ENCODE peak calls at places on chromosome 18, in seven cellular contexts. D is HFF-Myc, S is OCI-M1, K is activated T-helper 1 cell treated with Interleukin-2 at 50 U/mL for 16 hours, A is H1, C is choroid plexus epithelial cell, I is skeletal muscle cell. M is an unnamed sample.

GRCh38 chr18:73119574-73119973 is 251.8 kb upstream of the NETO1 start:
- DNase-seq in C (no peak), I (no peak), D (no peak), A (no peak), K (no peak), S (peak), M (no peak)

GRCh38 chr18:24841536-24841935 is 381.1 kb downstream of the HRH4 start:
- DNase-seq in C (no peak), K (no peak), S (no peak), A (no peak), I (no peak), D (no peak), M (no peak)

GRCh38 chr18:66894851-66895250 is 291.0 kb upstream of the CDH19 start:
- DNase-seq in C (no peak), I (no peak), S (no peak), D (no peak), K (no peak), A (no peak), M (no peak)

GRCh38 chr18:22639026-22639463 is 221.3 kb upstream of the CTAGE1 start:
- DNase-seq in D (peak), I (peak), S (no peak), K (no peak), A (no peak), C (peak), M (no peak)

GRCh38 chr18:28576941-28577340 is 400.0 kb upstream of the CDH2 start:
- DNase-seq in I (no peak), A (no peak), C (no peak), K (no peak), S (peak), D (no peak), M (no peak)

GRCh38 chr18:21264651-21265050 is 22.6 kb downstream of the GREB1L start:
- DNase-seq in I (no peak), A (no peak), S (no peak), D (no peak), K (no peak), C (no peak), M (no peak)

GRCh38 chr18:2823202-2823601 is 23.6 kb upstream of the EMILIN2 start:
- DNase-seq in C (no peak), D (no peak), I (no peak), A (no peak), S (no peak), K (no peak), M (no peak)

GRCh38 chr18:59008302-59008974 is 131.2 kb upstream of the SEC11C start:
- DNase-seq in A (peak), C (peak), K (no peak), D (peak), S (no peak), I (no peak), M (no peak)

GRCh38 chr18:24659837-24660720 is 199.6 kb downstream of the HRH4 start:
- DNase-seq in C (no peak), K (peak), I (no peak), A (no peak), D (no peak), S (no peak), M (no peak)

GRCh38 chr18:6414118-6414722 is 491 bp downstream of the L3MBTL4 start:
- DNase-seq in S (no peak), D (no peak), A (peak), K (no peak), I (no peak), C (peak), M (no peak)

GRCh38 chr18:9130806-9131205 is 5.8 kb upstream of the ANKRD12 start:
- DNase-seq in K (no peak), A (no peak), S (no peak), C (peak), D (no peak), I (no peak), M (no peak)

GRCh38 chr18:22998336-22998735 is 65.2 kb downstream of the RBBP8 start:
- DNase-seq in C (no peak), A (no peak), K (no peak), I (no peak), S (no peak), D (no peak), M (no peak)

GRCh38 chr18:62409821-62410220 is 84.7 kb downstream of the TNFRSF11A start:
- DNase-seq in A (no peak), I (no peak), D (no peak), S (no peak), K (no peak), C (peak), M (no peak)

GRCh38 chr18:73908323-73908722 is 239.3 kb downstream of the FBXO15 start:
- DNase-seq in I (no peak), D (no peak), C (peak), A (peak), S (peak), K (no peak), M (no peak)

GRCh38 chr18:7904529-7904928 is 337.4 kb downstream of the PTPRM start:
- DNase-seq in K (no peak), C (peak), A (no peak), D (peak), I (peak), S (no peak), M (no peak)

GRCh38 chr18:29853126-29853525 is 1189.4 kb downstream of the DSC3 start:
- DNase-seq in D (no peak), A (no peak), C (peak), S (no peak), I (no peak), K (no peak), M (no peak)

GRCh38 chr18:70256994-70257393 is 31.9 kb upstream of the SOCS6 start:
- DNase-seq in I (no peak), S (peak), K (no peak), D (no peak), A (no peak), C (no peak), M (no peak)

GRCh38 chr18:31185551-31185950 is 22.9 kb upstream of the DSC1 start:
- DNase-seq in S (no peak), A (no peak), I (no peak), C (peak), K (no peak), D (no peak), M (no peak)

GRCh38 chr18:21265971-21266673 is 24.1 kb downstream of the GREB1L start:
- DNase-seq in C (no peak), D (no peak), S (no peak), K (no peak), I (no peak), A (no peak), M (no peak)

GRCh38 chr18:63532471-63532870 is 9.7 kb upstream of the SERPINB12 start:
- DNase-seq in S (no peak), A (no peak), I (no peak), K (no peak), D (no peak), C (no peak), M (no peak)

GRCh38 chr18:47756364-47757016 is 174.0 kb downstream of the SMAD2 start:
- DNase-seq in C (peak), D (no peak), I (peak), A (peak), K (no peak), S (peak), M (peak)

GRCh38 chr18:24138281-24138883 is 480 bp upstream of the CABYR start:
- DNase-seq in S (no peak), A (no peak), D (no peak), C (no peak), I (no peak), K (no peak), M (no peak)

GRCh38 chr18:6748241-6748640 is 18.7 kb downstream of the ARHGAP28 start:
- DNase-seq in C (no peak), I (no peak), A (no peak), D (no peak), K (no peak), S (no peak), M (no peak)

GRCh38 chr18:10378688-10379465 is 75.6 kb upstream of the APCDD1 start:
- DNase-seq in C (no peak), I (peak), S (no peak), D (peak), K (no peak), A (no peak), M (no peak)

GRCh38 chr18:35422227-35422626 is 45.1 kb upstream of the ZNF396 start:
- DNase-seq in K (no peak), A (no peak), C (no peak), I (no peak), S (no peak), D (no peak), M (no peak)

GRCh38 chr18:24632158-24632988 is 171.9 kb downstream of the HRH4 start:
- DNase-seq in C (no peak), I (no peak), S (no peak), A (no peak), K (no peak), D (no peak), M (no peak)

GRCh38 chr18:63318882-63319382 is 637 bp downstream of the BCL2 start:
- DNase-seq in C (no peak), D (no peak), I (no peak), S (no peak), A (no peak), K (no peak), M (no peak)

GRCh38 chr18:35508746-35509338 is 11.1 kb upstream of the INO80C start:
- DNase-seq in A (peak), S (no peak), C (peak), I (no peak), K (no peak), D (no peak), M (no peak)

GRCh38 chr18:42030586-42031182 is 75.7 kb downstream of the PIK3C3 start:
- DNase-seq in I (no peak), S (peak), D (peak), K (no peak), C (peak), A (peak), M (peak)

GRCh38 chr18:78421392-78421791 is 558.2 kb upstream of the SALL3 start:
- DNase-seq in S (no peak), C (no peak), K (no peak), A (no peak), D (no peak), I (no peak), M (no peak)